ENCODE peak calls at places on chromosomes 1 and 21, in seven cellular contexts. Z is sigmoid colon, F is stomach, K is SK-N-SH, Q is HepG2, G is K562, R is transverse colon. H is an unnamed sample. For H3K36me3, the result is how much of the 10 kb centered on the place peaks cover.

GRCh38 chr1:232183802-232184201 is 446.1 kb downstream of the SIPA1L2 start:
- DNase-seq in Z (no peak), F (no peak), K (no peak), G (no peak), R (no peak), Q (no peak), H (no peak)

GRCh38 chr1:94025383-94026340 is 95.3 kb downstream of the ABCA4 start:
- DNase-seq in Q (peak), G (peak), K (peak), F (no peak), R (no peak), Z (no peak), H (no peak)

GRCh38 chr1:198541737-198542136 is 1.3 kb upstream of the ATP6V1G3 start:
- DNase-seq in Z (no peak), F (no peak), K (no peak), Q (no peak), G (no peak), R (no peak), H (no peak)

GRCh38 chr1:195686764-195687163 is 921.5 kb downstream of the KCNT2 start:
- DNase-seq in R (no peak), Z (no peak), Q (no peak), G (no peak), F (no peak), K (no peak), H (no peak)

GRCh38 chr1:55334140-55334539 is 119.0 kb upstream of the USP24 start:
- DNase-seq in R (no peak), K (no peak), Z (no peak), G (no peak), F (no peak), Q (no peak), H (no peak)

GRCh38 chr21:44300262-44300959 is 558 bp downstream of the PFKL start:
- DNase-seq in Q (peak), K (peak), R (peak), G (peak), Z (peak), F (peak), H (peak)

GRCh38 chr1:8599813-8600212 is 217.6 kb downstream of the RERE start:
- DNase-seq in G (no peak), K (no peak), F (no peak), R (peak), Q (no peak), Z (no peak), H (no peak)

GRCh38 chr1:193285626-193286025 is 99.2 kb upstream of the B3GALT2 start:
- DNase-seq in Z (no peak), K (no peak), Q (no peak), F (no peak), R (no peak), G (no peak), H (no peak)

GRCh38 chr1:155646307-155646706 is 36.3 kb downstream of the MSTO1 start:
- DNase-seq in K (no peak), Z (peak), G (no peak), F (no peak), Q (no peak), R (no peak), H (no peak)

GRCh38 chr1:195019385-195019784 is 1588.9 kb downstream of the KCNT2 start:
- DNase-seq in Z (no peak), Q (no peak), R (no peak), K (no peak), G (no peak), F (no peak), H (no peak)

GRCh38 chr1:23837905-23838304 is 12.7 kb upstream of the HMGCL start:
- DNase-seq in G (no peak), Q (no peak), K (no peak), Z (no peak), F (no peak), R (peak), H (no peak)

GRCh38 chr1:153364766-153365678 is 7.4 kb downstream of the S100A9 start:
- DNase-seq in Q (no peak), R (no peak), F (no peak), Z (no peak), G (no peak), K (no peak), H (no peak)

GRCh38 chr21:29130234-29130993 is at the start of gene MAP3K7CL:
- DNase-seq in F (no peak), R (peak), Q (no peak), G (no peak), Z (peak), K (no peak), H (no peak)

GRCh38 chr1:7956218-7957032 is 5.1 kb upstream of the PARK7 start:
- DNase-seq in K (no peak), Z (no peak), F (no peak), R (no peak), G (no peak), Q (no peak), H (no peak)

GRCh38 chr1:228148196-228148861 is 1.4 kb upstream of the GJC2 start:
- DNase-seq in F (no peak), R (no peak), Z (no peak), G (no peak), K (peak), Q (no peak), H (peak)

GRCh38 chr1:24130385-24130784 is 12.6 kb downstream of the IL22RA1 start:
- DNase-seq in Z (no peak), K (no peak), R (no peak), G (no peak), F (no peak), Q (no peak), H (no peak)

GRCh38 chr1:16017461-16018303 is at the start of gene HSPB7:
- DNase-seq in R (peak), Z (peak), F (peak), G (peak), K (peak), Q (no peak), H (peak)

GRCh38 chr1:43525995-43526394 is 4.7 kb upstream of the PTPRF start:
- DNase-seq in K (no peak), R (no peak), Q (no peak), Z (no peak), G (no peak), F (no peak), H (no peak)

GRCh38 chr1:41492341-41492848 is 7.9 kb upstream of the EDN2 start:
- DNase-seq in R (peak), F (no peak), Z (no peak), K (no peak), G (peak), Q (no peak), H (no peak)

GRCh38 chr1:54144366-54144765 is 8.4 kb downstream of the CDCP2 start:
- DNase-seq in G (no peak), Z (no peak), F (no peak), K (no peak), Q (no peak), R (no peak), H (no peak)

GRCh38 chr1:87123610-87124009 is 205.1 kb upstream of the LMO4 start:
- DNase-seq in G (no peak), R (no peak), Q (no peak), F (no peak), Z (no peak), K (no peak), H (no peak)

GRCh38 chr1:55088413-55088812 is 49.1 kb downstream of the PCSK9 start:
- DNase-seq in R (no peak), F (no peak), K (no peak), Z (no peak), Q (no peak), G (no peak), H (no peak)

GRCh38 chr1:29124366-29125236 is 898 bp upstream of the TMEM200B start:
- DNase-seq in Z (peak), K (peak), Q (peak), G (peak), R (peak), F (peak), H (peak)

GRCh38 chr1:234123867-234124266 is 219.4 kb downstream of the SLC35F3 start:
- DNase-seq in F (no peak), Q (no peak), R (no peak), K (no peak), G (no peak), Z (no peak), H (no peak)

GRCh38 chr1:155910621-155911121 is 478 bp downstream of the RIT1 start:
- DNase-seq in Z (peak), R (no peak), K (peak), Q (no peak), G (peak), F (peak), H (peak)

GRCh38 chr1:58883037-58883887 is 99.4 kb upstream of the JUN start:
- DNase-seq in R (peak), Z (peak), G (peak), Q (peak), K (no peak), F (peak), H (peak)

GRCh38 chr1:95431216-95431615 is 197.2 kb downstream of the RWDD3 start:
- DNase-seq in F (no peak), G (no peak), Z (no peak), Q (no peak), R (no peak), K (no peak), H (no peak)

GRCh38 chr1:243354511-243355153 is 98.8 kb downstream of the SDCCAG8 start:
- DNase-seq in K (no peak), R (no peak), Q (no peak), Z (no peak), G (no peak), F (no peak), H (no peak)

GRCh38 chr1:981955-982558 is at the start of gene PERM1:
- DNase-seq in Q (no peak), R (no peak), Z (no peak), F (no peak), G (no peak), K (no peak), H (no peak)

GRCh38 chr1:58919986-58920376 is 136.1 kb upstream of the JUN start:
- DNase-seq in R (no peak), K (no peak), Z (no peak), F (no peak), G (no peak), Q (no peak), H (no peak)

GRCh38 chr1:220137006-220137794 is 43.3 kb downstream of the IARS2 start:
- DNase-seq in R (no peak), G (no peak), K (no peak), Z (no peak), Q (no peak), F (no peak), H (no peak)

GRCh38 chr1:220139966-220140365 is 46.0 kb downstream of the IARS2 start:
- DNase-seq in Z (no peak), F (no peak), K (no peak), G (no peak), Q (no peak), R (no peak), H (no peak)

GRCh38 chr1:220135755-220136154 is 41.8 kb downstream of the IARS2 start:
- DNase-seq in R (no peak), K (no peak), F (no peak), Q (no peak), G (no peak), Z (no peak), H (no peak)
- H3K36me3 ChIP-seq in R (half or more), K (half or more), F (half or more), Q (under half), G (half or more), Z (half or more), H (under half)

GRCh38 chr1:67134692-67135091 is at the start of gene C1orf141:
- DNase-seq in G (no peak), R (no peak), Q (no peak), K (no peak), F (no peak), Z (no peak), H (no peak)
- H3K4me3 ChIP-seq in G (no peak), R (no peak), Q (no peak), K (no peak), F (peak), Z (peak), H (peak)

DNA sequence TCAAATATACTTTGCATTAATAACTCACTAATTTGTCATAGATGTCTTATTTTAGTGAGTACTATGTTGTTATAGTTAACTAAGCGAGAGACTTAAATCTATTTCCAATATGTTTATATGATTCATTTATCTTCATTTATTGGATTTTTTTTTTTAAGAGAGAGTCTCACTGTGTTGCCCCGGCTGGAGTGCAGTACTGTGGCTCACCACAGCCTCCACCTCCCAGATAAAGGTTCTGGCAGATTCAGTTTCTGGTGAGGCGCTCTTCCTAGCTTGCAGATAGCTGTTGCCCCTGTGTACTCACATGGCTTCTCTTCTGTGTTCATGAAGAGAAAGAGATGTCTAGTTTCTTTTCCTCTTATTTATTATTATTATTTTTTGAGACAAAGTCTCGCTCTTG is 43.9 kb downstream of the SNRPE start:
- DNase-seq in Z (no peak), G (no peak), F (no peak), R (no peak), Q (no peak), K (no peak), H (no peak)
- TF ChIP-seq EP300 in Z (no peak), G (no peak), F (no peak), R (no peak), Q (no peak), K (no peak), H (no peak)

GRCh38 chr21:38820471-38821239 is 14.9 kb downstream of the ETS2 start:
- DNase-seq in Z (no peak), G (no peak), F (no peak), Q (no peak), K (no peak), R (peak), H (no peak)

GRCh38 chr21:38822754-38823374 is 17.1 kb downstream of the ETS2 start:
- DNase-seq in Z (no peak), G (no peak), K (no peak), F (no peak), Q (no peak), R (no peak), H (no peak)

GRCh38 chr21:38823737-38824123 is 18.0 kb downstream of the ETS2 start:
- DNase-seq in Z (no peak), F (no peak), R (no peak), Q (no peak), G (no peak), K (no peak), H (no peak)

GRCh38 chr21:38821248-38821647 is 15.5 kb downstream of the ETS2 start:
- DNase-seq in K (no peak), Q (no peak), F (no peak), G (no peak), Z (no peak), R (peak), H (no peak)

DNA sequence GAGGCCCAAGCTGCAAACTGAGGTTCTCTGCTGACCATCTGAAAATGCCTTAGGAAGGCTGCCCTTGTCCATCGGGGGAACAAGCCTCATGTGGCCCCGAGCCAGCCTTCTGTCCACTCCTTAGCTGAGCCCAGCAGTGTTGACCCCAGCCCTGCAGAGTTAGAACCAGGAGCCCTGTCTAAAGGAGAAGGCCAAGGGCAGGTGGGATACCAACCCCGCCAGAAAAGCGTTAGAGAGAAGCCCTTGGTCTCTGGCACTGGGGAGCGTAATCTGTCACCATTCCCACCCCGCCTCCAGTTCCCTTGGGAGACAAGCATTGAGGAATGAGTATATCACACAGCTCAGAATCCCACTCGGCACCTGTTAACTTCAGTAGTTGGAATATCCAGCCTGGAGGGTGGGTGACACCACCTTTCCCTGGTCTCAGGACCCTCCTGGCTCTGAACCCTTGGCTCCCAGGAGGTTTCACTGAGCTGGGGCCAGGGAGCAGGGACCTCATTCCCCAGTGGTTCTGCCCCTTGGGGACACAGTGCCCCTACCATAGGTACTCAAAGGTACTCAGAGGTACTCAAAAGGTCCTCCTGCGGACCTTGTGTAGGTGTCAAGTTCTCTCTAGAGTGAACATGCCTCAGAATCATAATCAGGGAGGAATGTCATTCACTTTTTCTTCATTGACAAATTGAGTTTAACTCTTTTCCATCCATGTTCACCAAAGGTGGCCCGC is 16.4 kb downstream of the ETS2 start:
- DNase-seq in F (no peak), G (no peak), K (no peak), Q (no peak), R (no peak), Z (no peak), H (no peak)
- H3K36me3 ChIP-seq in F (half or more), G (half or more), K (half or more), Q (under half), R (half or more), Z (half or more), H (under half)